ENCODE peak calls at places on chromosome 16, in five cellular contexts. C is adrenal gland, L is tibial artery, J is ascending aorta, W is cardiac fibroblast. E is an unnamed sample.

GRCh38 chr16:88740727-88741055 is 34.4 kb downstream of the CTU2 start:
- DNase-seq in L (no peak), C (no peak), W (no peak), J (no peak), E (no peak)

GRCh38 chr16:70395345-70395901 is 43.5 kb downstream of the ST3GAL2 start:
- DNase-seq in J (no peak), C (peak; percentile 54), L (peak; percentile 32), W (peak; percentile 57), E (peak; percentile 20)

GRCh38 chr16:19486744-19487325 is 35.1 kb downstream of the GDE1 start:
- DNase-seq in C (no peak), L (no peak), J (peak; percentile 12), W (no peak), E (no peak)

GRCh38 chr16:68061396-68061795 is 23.8 kb upstream of the NFATC3 start:
- DNase-seq in W (no peak), C (no peak), J (no peak), L (no peak), E (no peak)

GRCh38 chr16:1871974-1872635 is at the start of gene MEIOB:
- DNase-seq in C (peak; percentile 35), J (no peak), L (no peak), W (peak; percentile 21), E (peak; percentile 6)

GRCh38 chr16:19605701-19606100 is 50.2 kb downstream of the VPS35L start:
- DNase-seq in L (no peak), W (no peak), C (no peak), J (no peak), E (no peak)

GRCh38 chr16:59090501-59090900 is 356.4 kb upstream of the GOT2 start:
- DNase-seq in C (no peak), J (no peak), L (no peak), W (no peak), E (no peak)

GRCh38 chr16:50301626-50302471 is 35.5 kb downstream of the ADCY7 start:
- DNase-seq in L (peak; percentile 74), C (no peak), J (peak; percentile 70), W (peak; percentile 55), E (peak; percentile 70)

DNA sequence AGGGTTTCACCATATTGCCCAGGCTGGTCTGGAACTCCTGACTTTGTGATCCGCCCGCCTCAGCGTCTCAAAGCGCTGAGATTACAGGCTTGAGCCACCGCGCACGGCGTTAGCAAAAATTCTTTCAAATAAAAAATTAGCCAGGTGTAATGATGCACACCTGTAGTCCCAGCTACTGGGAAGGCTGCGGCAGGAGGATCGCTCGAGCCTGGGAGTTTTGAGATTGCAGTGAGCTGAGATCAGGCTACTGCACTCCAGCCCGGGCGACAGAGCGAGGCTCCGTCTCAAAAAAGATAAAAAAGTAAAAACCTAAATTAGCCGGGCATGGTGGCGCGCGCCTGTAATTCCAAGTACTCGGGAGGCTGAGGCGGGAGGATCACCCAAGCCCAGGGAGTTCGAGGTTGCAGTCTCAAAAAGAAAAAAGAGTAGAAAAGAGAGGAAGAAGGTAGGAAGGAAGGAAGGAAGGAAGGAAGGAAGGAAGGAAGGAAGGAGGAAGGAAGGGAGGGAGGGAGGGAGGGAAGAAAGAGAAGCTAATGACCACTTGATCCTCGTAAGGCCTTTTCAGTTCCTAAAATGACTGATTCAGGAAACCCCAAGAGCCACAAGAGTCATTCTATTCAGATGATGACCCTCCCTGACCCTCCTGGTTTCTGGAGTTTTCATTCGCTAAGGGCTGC is 59.2 kb downstream of the SRL start:
- DNase-seq in C (no peak), L (no peak), W (no peak), J (no peak), E (no peak)
- H3K4me3 ChIP-seq in C (peak overlapping the region; percentile 64), L (peak overlapping the region; percentile 63), W (peak overlapping the region; percentile 67), J (peak overlapping the region; percentile 69), E (peak overlapping the region; percentile 72)

GRCh38 chr16:84044108-84044488 is 1.5 kb upstream of the SLC38A8 start:
- DNase-seq in C (no peak), W (peak; percentile 36), J (no peak), L (no peak), E (no peak)
- TF ChIP-seq CTCF in C (peak; percentile 25), W (peak; percentile 42), J (no peak), L (no peak), E (peak; percentile 44)

DNA sequence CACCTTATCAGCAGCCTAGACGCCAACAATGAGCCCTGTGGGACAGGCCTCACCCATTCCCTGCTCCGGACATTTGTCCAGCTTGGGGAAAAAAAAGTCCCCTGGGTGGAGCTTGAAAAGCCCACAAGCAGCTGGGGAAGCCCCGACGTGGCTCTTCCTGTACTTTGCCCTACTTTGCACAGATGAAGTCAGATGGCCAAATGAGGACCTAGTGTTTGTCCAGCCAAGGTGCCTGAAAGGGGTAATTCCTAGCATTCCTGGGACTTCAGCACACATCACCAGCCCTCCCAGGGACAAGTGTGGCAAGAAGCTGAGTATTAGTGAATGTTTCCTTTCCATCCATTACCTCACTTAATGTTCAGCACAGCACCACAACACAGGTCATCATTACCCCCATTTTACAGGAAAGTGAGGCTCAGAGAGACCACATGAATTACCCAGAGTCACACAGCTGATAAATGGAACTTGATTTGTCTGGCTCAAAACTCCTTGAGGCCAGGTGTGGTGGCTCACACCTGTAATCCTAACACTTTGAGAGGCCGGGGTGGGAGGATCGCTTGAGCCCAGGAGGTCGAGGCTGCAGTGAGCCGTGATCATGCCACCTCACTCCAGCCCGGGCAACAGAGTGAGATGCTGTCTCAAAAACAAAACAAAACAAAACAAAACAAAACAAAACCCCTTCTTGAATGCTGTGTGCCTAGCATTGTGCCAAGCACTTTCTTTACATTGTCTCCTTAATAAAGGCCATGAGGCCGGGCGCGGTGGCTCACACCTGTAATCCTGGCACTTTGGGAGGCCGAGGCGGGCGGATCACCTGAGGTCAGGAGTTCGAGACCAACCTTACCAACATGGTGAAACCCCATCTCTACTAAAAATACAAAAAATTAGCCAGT is 19.9 kb upstream of the PLLP start:
- DNase-seq in W (peak; percentile 78), J (peak; percentile 96), C (no peak), L (peak; percentile 84), E (peak; percentile 49)
- H3K4me3 ChIP-seq in W (no peak overlapping the region), J (peak overlapping the region; percentile 15), C (no peak overlapping the region), L (no peak overlapping the region), E (no peak overlapping the region)

DNA sequence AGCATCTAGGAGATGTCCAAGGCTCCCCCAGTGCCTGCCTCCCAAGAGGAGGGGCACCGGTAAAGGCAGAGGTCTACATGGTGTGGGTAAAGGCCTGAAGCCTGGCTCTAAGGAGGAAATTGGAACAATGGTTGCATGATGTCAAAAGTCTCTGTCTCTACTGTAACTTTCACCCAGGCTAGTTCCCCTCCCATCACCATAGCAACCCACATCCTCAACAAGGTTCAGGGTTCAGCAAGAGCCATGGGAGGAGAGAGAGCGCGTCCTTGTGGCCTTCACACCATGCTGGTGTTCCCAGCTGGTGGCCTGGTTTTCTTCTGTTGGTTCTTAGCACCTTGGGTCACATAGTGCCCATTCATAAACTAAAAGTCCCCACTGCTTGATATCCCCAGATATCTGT is 196.7 kb upstream of the CDH5 start:
- DNase-seq in L (no peak), C (no peak), J (no peak), W (no peak), E (no peak)
- TF ChIP-seq CTCF in L (no peak), C (no peak), J (no peak), W (no peak), E (no peak)

GRCh38 chr16:84861671-84862070 is 41.9 kb downstream of the CRISPLD2 start:
- DNase-seq in W (no peak), C (no peak), J (no peak), L (no peak), E (no peak)
- H3K4me3 ChIP-seq in W (no peak overlapping the region), C (no peak overlapping the region), J (no peak overlapping the region), L (no peak overlapping the region), E (no peak overlapping the region)

E was measured in astrocyte of the spinal cord.